ENCODE peak calls at places on chromosomes 13 and 19, in nine cellular contexts. H is fibroblast of lung; A is stomach; B is aorta; V is effector memory CD4-positive, alpha-beta T cell; U is thoracic aorta; M is SK-N-MC; X is right atrium auricular region; J is lower lobe of right lung. T is an unnamed sample.

GRCh38 chr19:51124729-51125128 is at the start of gene SIGLEC9:
- DNase-seq in H (no peak), A (no peak), B (peak; percentile 88), V (no peak), U (no peak), M (no peak), X (no peak), J (peak; percentile 79), T (no peak)

GRCh38 chr19:46181386-46181774 is 33.3 kb downstream of the IGFL2 start:
- DNase-seq in H (peak; percentile 78), A (no peak), B (no peak), V (no peak), U (no peak), M (no peak), X (no peak), J (no peak), T (no peak)

GRCh38 chr19:14381689-14382474 is 638 bp downstream of the ADGRE5 start:
- DNase-seq in H (peak; percentile 31), A (peak; percentile 57), B (peak; percentile 77), V (peak; percentile 77), U (peak; percentile 76), M (no peak), X (peak; percentile 81), J (peak; percentile 81), T (no peak)

GRCh38 chr19:14505488-14506239 is 9.7 kb upstream of the GIPC1 start:
- DNase-seq in H (peak; percentile 84), A (peak; percentile 69), B (peak; percentile 67), V (peak; percentile 40), U (no peak), M (no peak), X (no peak), J (peak; percentile 86), T (no peak)

GRCh38 chr19:16330368-16330801 is 5.8 kb downstream of the KLF2 start:
- DNase-seq in H (peak; percentile 90), A (peak; percentile 88), B (peak; percentile 84), V (peak; percentile 94), U (peak; percentile 77), M (no peak), X (peak; percentile 93), J (peak; percentile 85), T (peak; percentile 94)

GRCh38 chr13:23789576-23790346 is 99.4 kb downstream of the MIPEP start:
- DNase-seq in H (peak; percentile 25), A (no peak), B (no peak), V (no peak), U (no peak), M (no peak), X (no peak), J (no peak), T (no peak)

GRCh38 chr19:13154241-13154778 is 4.1 kb downstream of the IER2 start:
- DNase-seq in H (peak; percentile 96), A (peak; percentile 89), B (peak; percentile 98), V (no peak), U (peak; percentile 93), M (no peak), X (peak; percentile 97), J (peak; percentile 98), T (peak; percentile 98)

GRCh38 chr19:19226663-19227062 is 14.9 kb downstream of the NCAN start:
- DNase-seq in H (no peak), A (no peak), B (no peak), V (no peak), U (no peak), M (no peak), X (no peak), J (no peak), T (no peak)

GRCh38 chr13:46648166-46648607 is 95.2 kb downstream of the LRCH1 start:
- DNase-seq in H (no peak), A (peak; percentile 66), B (no peak), V (no peak), U (no peak), M (no peak), X (no peak), J (no peak), T (no peak)

DNA sequence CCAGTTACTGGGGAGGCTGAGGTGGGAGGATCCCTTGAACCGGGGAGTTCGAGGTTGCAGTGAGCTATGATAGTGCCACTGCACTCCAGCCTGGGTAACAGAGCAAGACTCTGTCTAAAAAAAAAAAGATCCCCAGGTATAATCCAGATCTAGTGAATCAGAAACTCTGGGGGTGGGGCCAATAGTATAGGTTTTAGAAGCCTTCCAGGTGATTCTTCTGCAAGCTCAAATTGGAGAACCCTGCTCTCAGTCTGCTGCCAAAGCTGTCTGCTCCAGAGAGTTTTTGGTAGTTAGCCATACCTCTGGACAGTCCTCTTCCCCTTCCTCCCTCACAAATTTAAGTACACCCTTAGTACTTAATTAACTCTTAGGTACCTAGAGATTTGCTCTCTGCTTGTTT is 28.0 kb downstream of the SERP2 start:
- DNase-seq in H (no peak), A (no peak), B (no peak), V (no peak), U (no peak), M (no peak), X (no peak), J (no peak), T (no peak)
- H3K4me3 ChIP-seq in H (no peak overlapping the region), A (no peak overlapping the region), B (no peak overlapping the region), V (no peak overlapping the region), U (no peak overlapping the region), M (no peak overlapping the region), X (no peak overlapping the region), J (no peak overlapping the region), T (no peak overlapping the region)

GRCh38 chr13:38933786-38934185 is 56.8 kb downstream of the STOML3 start:
- DNase-seq in H (no peak), A (no peak), B (no peak), V (no peak), U (no peak), M (no peak), X (no peak), J (no peak), T (no peak)
- H3K27ac ChIP-seq in H (no peak overlapping the region), A (no peak overlapping the region), B (no peak overlapping the region), V (no peak overlapping the region), U (no peak overlapping the region), M (no peak overlapping the region), X (no peak overlapping the region), J (no peak overlapping the region), T (no peak overlapping the region)

GRCh38 chr19:55516878-55517620 is 19.9 kb downstream of the SBK2 start:
- DNase-seq in H (peak; percentile 81), A (peak; percentile 97), B (peak; percentile 95), V (peak; percentile 76), U (peak; percentile 71), M (peak; percentile 22), X (peak; percentile 96), J (peak; percentile 93), T (peak; percentile 93)
- H3K4me3 ChIP-seq in H (no peak overlapping the region), A (peak overlapping the region; percentile 52), B (no peak overlapping the region), V (peak overlapping the region; percentile 26), U (peak overlapping the region; percentile 72), M (peak overlapping the region; percentile 75), X (peak overlapping the region; percentile 52), J (peak overlapping the region; percentile 58), T (peak overlapping the region; percentile 72)

GRCh38 chr13:98443800-98444325 is 133.0 kb downstream of the STK24 start:
- DNase-seq in H (no peak), A (no peak), B (no peak), V (no peak), U (no peak), M (no peak), X (no peak), J (peak; percentile 43), T (no peak)
- H3K27ac ChIP-seq in H (peak overlapping the region; percentile 94), A (no peak overlapping the region), B (no peak overlapping the region), V (no peak overlapping the region), U (no peak overlapping the region), M (no peak overlapping the region), X (no peak overlapping the region), J (no peak overlapping the region), T (no peak overlapping the region)

T was measured in coronary artery.